ENCODE peak calls at places on chromosomes 7 and 10, in six cellular contexts. One of them, this sample, is unnamed. For H3K9me3 and H3K4me1, the result is how much of the 10 kb centered on the place peaks cover.

GRCh38 chr10:112379635-112380296 is 5.8 kb downstream of the ACSL5 start:
- DNase-seq in breast epithelium: no peak
- DNase-seq in uterus: no peak
- DNase-seq in SJSA1: no peak
- DNase-seq in thyroid gland: no peak
- DNase-seq in A673: no peak
- DNase-seq in this sample: no peak

GRCh38 chr10:59993931-59994330 is 87.6 kb upstream of the CCDC6 start:
- DNase-seq in breast epithelium: no peak
- DNase-seq in A673: no peak
- DNase-seq in uterus: no peak
- DNase-seq in thyroid gland: no peak
- DNase-seq in SJSA1: no peak
- DNase-seq in this sample: no peak

GRCh38 chr7:74233655-74234280 is 20.4 kb downstream of the RFC2 start:
- DNase-seq in thyroid gland: no peak
- DNase-seq in breast epithelium: no peak
- DNase-seq in uterus: no peak
- DNase-seq in SJSA1: peak
- DNase-seq in A673: no peak
- DNase-seq in this sample: no peak

GRCh38 chr7:151137076-151137611 is 30.4 kb downstream of the GBX1 start:
- DNase-seq in thyroid gland: peak
- DNase-seq in SJSA1: no peak
- DNase-seq in A673: no peak
- DNase-seq in uterus: peak
- DNase-seq in breast epithelium: no peak
- DNase-seq in this sample: no peak

GRCh38 chr10:124696446-124697392 is 47.5 kb downstream of the FAM53B start:
- DNase-seq in breast epithelium: no peak
- DNase-seq in thyroid gland: peak
- DNase-seq in A673: no peak
- DNase-seq in uterus: no peak
- DNase-seq in SJSA1: no peak
- DNase-seq in this sample: no peak

GRCh38 chr10:77846718-77847311 is 79.7 kb downstream of the DLG5 start:
- DNase-seq in uterus: peak
- DNase-seq in thyroid gland: peak
- DNase-seq in SJSA1: peak
- DNase-seq in A673: peak
- DNase-seq in breast epithelium: peak
- DNase-seq in this sample: peak

GRCh38 chr10:96975083-96975482 is 143.0 kb downstream of the LCOR start:
- DNase-seq in thyroid gland: no peak
- DNase-seq in breast epithelium: no peak
- DNase-seq in SJSA1: no peak
- DNase-seq in uterus: no peak
- DNase-seq in A673: no peak
- DNase-seq in this sample: no peak

GRCh38 chr7:94011714-94012353 is 7.7 kb upstream of the BET1 start:
- DNase-seq in uterus: no peak
- DNase-seq in breast epithelium: no peak
- DNase-seq in A673: no peak
- DNase-seq in SJSA1: no peak
- DNase-seq in thyroid gland: no peak
- DNase-seq in this sample: no peak

GRCh38 chr7:41504581-41504980 is 198.3 kb downstream of the INHBA start:
- DNase-seq in SJSA1: no peak
- DNase-seq in thyroid gland: no peak
- DNase-seq in A673: no peak
- DNase-seq in breast epithelium: no peak
- DNase-seq in uterus: no peak
- DNase-seq in this sample: no peak

GRCh38 chr10:3409928-3410327 is 237.3 kb upstream of the PITRM1 start:
- DNase-seq in SJSA1: no peak
- DNase-seq in breast epithelium: no peak
- DNase-seq in uterus: no peak
- DNase-seq in thyroid gland: no peak
- DNase-seq in A673: no peak
- DNase-seq in this sample: no peak

GRCh38 chr7:3880221-3880935 is 579.3 kb downstream of the SDK1 start:
- DNase-seq in SJSA1: no peak
- DNase-seq in thyroid gland: peak
- DNase-seq in uterus: no peak
- DNase-seq in breast epithelium: no peak
- DNase-seq in A673: no peak
- DNase-seq in this sample: no peak

GRCh38 chr10:78081292-78081691 is 47.6 kb downstream of the RPS24 start:
- DNase-seq in thyroid gland: no peak
- DNase-seq in breast epithelium: no peak
- DNase-seq in uterus: no peak
- DNase-seq in SJSA1: no peak
- DNase-seq in A673: no peak
- DNase-seq in this sample: no peak

GRCh38 chr7:73606801-73607691 is 17.3 kb downstream of the MLXIPL start:
- DNase-seq in breast epithelium: no peak
- DNase-seq in thyroid gland: peak
- DNase-seq in A673: peak
- DNase-seq in uterus: peak
- DNase-seq in SJSA1: peak
- DNase-seq in this sample: peak

GRCh38 chr7:21041666-21042065 is 255.0 kb upstream of the SP8 start:
- DNase-seq in uterus: no peak
- DNase-seq in thyroid gland: no peak
- DNase-seq in SJSA1: no peak
- DNase-seq in A673: no peak
- DNase-seq in breast epithelium: no peak
- DNase-seq in this sample: peak

GRCh38 chr10:119670717-119671116 is 19.5 kb downstream of the BAG3 start:
- DNase-seq in SJSA1: no peak
- DNase-seq in A673: no peak
- DNase-seq in breast epithelium: no peak
- DNase-seq in uterus: no peak
- DNase-seq in thyroid gland: peak
- DNase-seq in this sample: no peak

GRCh38 chr10:113914936-113915335 is 60.5 kb downstream of the NHLRC2 start:
- DNase-seq in breast epithelium: no peak
- DNase-seq in A673: no peak
- DNase-seq in uterus: no peak
- DNase-seq in thyroid gland: no peak
- DNase-seq in SJSA1: no peak
- DNase-seq in this sample: no peak

GRCh38 chr10:10794776-10795175 is 222.9 kb upstream of the CELF2 start:
- DNase-seq in breast epithelium: no peak
- DNase-seq in A673: no peak
- DNase-seq in uterus: no peak
- DNase-seq in thyroid gland: no peak
- DNase-seq in SJSA1: peak
- DNase-seq in this sample: no peak

DNA sequence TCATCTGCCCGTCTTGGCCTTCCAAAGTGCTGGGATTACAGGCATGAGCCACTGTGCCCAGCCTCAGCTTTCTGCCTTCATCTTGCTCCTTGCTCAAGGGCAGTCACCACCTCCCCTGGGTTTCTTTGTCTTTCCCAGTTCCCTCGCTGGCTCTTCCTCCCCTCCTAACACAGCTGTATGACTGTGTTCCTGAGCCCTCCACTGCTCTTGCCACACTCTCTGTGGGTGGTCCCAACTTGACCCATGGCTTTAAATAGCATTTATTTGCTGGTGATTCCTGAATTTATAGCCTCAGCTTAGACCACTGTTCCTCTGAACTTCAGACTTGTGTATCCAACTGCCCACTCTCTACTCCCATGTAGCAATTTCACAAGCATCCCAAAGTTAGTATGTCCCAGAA is 181.3 kb downstream of the BAMBI start:
- DNase-seq in SJSA1: peak
- DNase-seq in thyroid gland: no peak
- DNase-seq in breast epithelium: no peak
- DNase-seq in uterus: no peak
- DNase-seq in A673: no peak
- DNase-seq in this sample: no peak
- H3K9me3 ChIP-seq in SJSA1: under half
- H3K9me3 ChIP-seq in thyroid gland: under half
- H3K9me3 ChIP-seq in breast epithelium: under half
- H3K9me3 ChIP-seq in uterus: under half
- H3K9me3 ChIP-seq in A673: under half
- H3K9me3 ChIP-seq in this sample: under half

DNA sequence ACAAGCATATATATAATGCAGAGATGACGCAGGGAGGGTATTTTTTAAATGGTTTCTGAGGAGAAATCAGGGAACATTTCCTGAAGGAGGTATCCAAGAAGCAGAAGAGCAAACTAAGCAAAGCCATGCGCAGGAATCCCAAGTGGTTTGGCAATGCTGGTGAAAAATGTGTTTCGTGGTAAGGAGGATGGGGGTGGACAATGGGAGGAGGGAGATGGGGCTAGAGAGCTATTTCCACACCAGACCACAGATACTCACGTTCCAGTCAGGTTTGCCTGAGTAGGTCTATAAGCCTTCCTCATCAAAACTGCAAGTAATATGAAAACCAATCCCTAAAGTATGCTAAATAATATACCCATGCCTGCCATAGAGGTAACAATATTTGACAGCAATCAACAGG is 223.7 kb upstream of the MKLN1 start:
- DNase-seq in thyroid gland: peak
- DNase-seq in uterus: no peak
- DNase-seq in breast epithelium: peak
- DNase-seq in SJSA1: peak
- DNase-seq in A673: no peak
- DNase-seq in this sample: no peak
- H3K4me1 ChIP-seq in thyroid gland: half or more
- H3K4me1 ChIP-seq in uterus: under half
- H3K4me1 ChIP-seq in breast epithelium: under half
- H3K4me1 ChIP-seq in SJSA1: under half
- H3K4me1 ChIP-seq in A673: under half
- H3K4me1 ChIP-seq in this sample: under half

DNA sequence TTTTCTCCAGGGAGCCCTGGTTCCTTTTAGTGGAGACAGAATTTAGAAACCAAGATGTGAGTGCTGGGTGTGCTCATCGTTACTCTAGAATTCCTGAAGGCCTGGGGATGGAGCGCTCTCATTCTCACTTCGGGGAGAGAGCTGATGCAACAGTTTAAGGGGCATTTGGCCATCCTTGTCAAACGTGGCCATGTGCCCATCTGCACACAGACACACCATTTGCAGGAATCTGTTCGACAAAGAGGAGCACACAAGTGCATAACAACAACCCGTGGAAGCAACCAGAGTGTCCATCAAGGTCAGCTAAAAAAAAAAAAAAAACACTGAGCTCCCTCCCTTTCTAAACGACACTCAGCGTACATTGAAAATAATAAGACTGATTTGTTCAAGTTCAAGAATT is 23.0 kb upstream of the RET start:
- DNase-seq in thyroid gland: no peak
- DNase-seq in SJSA1: no peak
- DNase-seq in uterus: no peak
- DNase-seq in A673: no peak
- DNase-seq in breast epithelium: no peak
- DNase-seq in this sample: no peak
- H3K9me3 ChIP-seq in thyroid gland: under half
- H3K9me3 ChIP-seq in SJSA1: under half
- H3K9me3 ChIP-seq in uterus: under half
- H3K9me3 ChIP-seq in A673: under half
- H3K9me3 ChIP-seq in breast epithelium: under half
- H3K9me3 ChIP-seq in this sample: under half

GRCh38 chr10:104325436-104326430 is 12.5 kb downstream of the ITPRIP start:
- DNase-seq in A673: no peak
- DNase-seq in SJSA1: no peak
- DNase-seq in thyroid gland: peak
- DNase-seq in breast epithelium: no peak
- DNase-seq in uterus: no peak
- DNase-seq in this sample: no peak
- H3K4me1 ChIP-seq in A673: half or more
- H3K4me1 ChIP-seq in SJSA1: under half
- H3K4me1 ChIP-seq in thyroid gland: half or more
- H3K4me1 ChIP-seq in breast epithelium: under half
- H3K4me1 ChIP-seq in uterus: half or more
- H3K4me1 ChIP-seq in this sample: under half

GRCh38 chr7:158381956-158382355 is 205.7 kb downstream of the PTPRN2 start:
- DNase-seq in SJSA1: no peak
- DNase-seq in uterus: no peak
- DNase-seq in A673: no peak
- DNase-seq in breast epithelium: no peak
- DNase-seq in thyroid gland: no peak
- DNase-seq in this sample: no peak
- H3K9me3 ChIP-seq in SJSA1: under half
- H3K9me3 ChIP-seq in uterus: under half
- H3K9me3 ChIP-seq in A673: under half
- H3K9me3 ChIP-seq in breast epithelium: under half
- H3K9me3 ChIP-seq in thyroid gland: under half
- H3K9me3 ChIP-seq in this sample: under half

DNA sequence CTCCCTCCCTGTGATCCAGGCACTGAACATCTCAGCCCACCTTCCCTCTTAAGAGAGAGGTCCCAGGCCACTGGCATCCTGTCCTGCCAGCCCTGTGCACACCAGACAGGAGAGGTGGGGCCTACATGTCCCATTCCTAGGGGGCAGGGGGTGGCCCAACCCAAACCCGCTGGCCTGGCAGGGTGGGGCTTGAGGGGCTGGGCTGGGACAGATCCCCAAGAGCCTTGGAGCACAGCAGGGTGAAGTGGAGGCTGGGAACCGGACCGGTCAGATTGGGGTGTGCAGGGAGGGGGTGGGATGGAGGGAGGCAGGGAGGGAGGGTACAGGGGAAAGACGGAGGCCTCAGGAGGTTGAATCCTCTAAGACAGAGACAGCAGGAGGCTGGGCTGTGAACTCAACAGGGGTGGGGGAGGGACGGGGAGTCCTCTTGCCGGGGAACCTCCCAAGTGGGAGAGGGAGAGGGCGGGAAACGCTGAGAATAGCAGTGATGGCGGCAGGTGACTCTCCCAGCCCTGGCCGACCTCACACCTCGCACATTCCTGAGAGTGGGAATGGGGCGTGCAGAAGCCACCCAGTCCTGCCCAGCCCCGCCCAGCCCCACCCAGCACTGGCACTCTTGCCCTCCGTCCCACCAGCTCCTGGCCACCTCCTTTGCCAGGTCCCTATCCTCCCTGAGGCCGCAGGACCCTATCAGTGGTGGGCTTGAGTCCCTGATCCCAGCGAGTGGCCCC is 6.7 kb downstream of the TSC22D4 start:
- DNase-seq in thyroid gland: no peak
- DNase-seq in A673: peak
- DNase-seq in breast epithelium: no peak
- DNase-seq in SJSA1: no peak
- DNase-seq in uterus: peak
- DNase-seq in this sample: no peak
- H3K4me1 ChIP-seq in thyroid gland: under half
- H3K4me1 ChIP-seq in A673: under half
- H3K4me1 ChIP-seq in breast epithelium: under half
- H3K4me1 ChIP-seq in SJSA1: under half
- H3K4me1 ChIP-seq in uterus: under half
- H3K4me1 ChIP-seq in this sample: under half

GRCh38 chr7:64266341-64266919 is 38.2 kb downstream of the ZNF679 start:
- DNase-seq in SJSA1: no peak
- DNase-seq in uterus: no peak
- DNase-seq in A673: no peak
- DNase-seq in thyroid gland: no peak
- DNase-seq in breast epithelium: no peak
- DNase-seq in this sample: no peak
- H3K9me3 ChIP-seq in SJSA1: under half
- H3K9me3 ChIP-seq in uterus: under half
- H3K9me3 ChIP-seq in A673: under half
- H3K9me3 ChIP-seq in thyroid gland: under half
- H3K9me3 ChIP-seq in breast epithelium: under half
- H3K9me3 ChIP-seq in this sample: under half